ENCODE peak calls at places on chromosomes 4 and X, in five cellular contexts. X is GM04504, W is OCI-M1, Z is MM.1S, Q is right cardiac atrium. L is an unnamed sample.
A peak's percentile ranks its signal among the peaks of the same experiment; 100 is the strongest.

GRCh38 chrX:22278375-22278774 is 5.7 kb downstream of the CBLL2 start:
- DNase-seq in X (no peak), W (no peak), Z (no peak), Q (no peak), L (no peak)

GRCh38 chrX:77505227-77505626 is 58.0 kb downstream of the FGF16 start:
- DNase-seq in X (peak; percentile 2), W (no peak), Z (no peak), Q (no peak), L (no peak)

GRCh38 chr4:83281326-83281725 is 3.3 kb downstream of the COQ2 start:
- DNase-seq in X (no peak), W (peak; percentile 25), Z (no peak), Q (no peak), L (no peak)

GRCh38 chrX:2410279-2411020 is 90.3 kb downstream of the DHRSX start:
- DNase-seq in X (no peak), W (no peak), Z (no peak), Q (no peak), L (no peak)

GRCh38 chr4:74654230-74654681 is 140.1 kb downstream of the BTC start:
- DNase-seq in X (no peak), W (peak; percentile 29), Z (no peak), Q (no peak), L (peak; percentile 82)

GRCh38 chrX:112380541-112381278 is 298.1 kb upstream of the TRPC5 start:
- DNase-seq in X (no peak), W (no peak), Z (no peak), Q (peak; percentile 18), L (no peak)

GRCh38 chrX:132956421-132957210 is 1.8 kb downstream of the HS6ST2 start:
- DNase-seq in X (no peak), W (no peak), Z (no peak), Q (peak; percentile 55), L (no peak)

GRCh38 chr4:1171306-1172227 is 816 bp downstream of the SPON2 start:
- DNase-seq in X (no peak), W (no peak), Z (no peak), Q (peak; percentile 74), L (no peak)

GRCh38 chr4:173014113-173014558 is 154.5 kb upstream of the GALNT7 start:
- DNase-seq in X (no peak), W (peak; percentile 43), Z (no peak), Q (peak; percentile 48), L (no peak)

GRCh38 chrX:38927592-38927991 is 126.3 kb downstream of the MID1IP1 start:
- DNase-seq in X (no peak), W (no peak), Z (no peak), Q (no peak), L (no peak)

L was measured in kidney epithelial cell.